ENCODE peak calls at places on chromosomes 2 and 18, in nine cellular contexts. Z, E, Y, X, P, U, N, R and G are unnamed samples.

GRCh38 chr18:70110678-70111077 is 94.8 kb downstream of the RTTN start:
- DNase-seq in N (no peak), P (no peak), Z (no peak), U (no peak), R (no peak), X (no peak), E (no peak), Y (no peak), G (no peak)

GRCh38 chr2:128611421-128612320 is 293.0 kb upstream of the HS6ST1 start:
- DNase-seq in R (no peak), Y (no peak), E (no peak), Z (no peak), X (no peak), N (no peak), P (no peak), U (no peak), G (no peak)

GRCh38 chr2:142842369-142842768 is 35.1 kb upstream of the KYNU start:
- DNase-seq in U (no peak), P (no peak), Y (no peak), N (no peak), E (no peak), R (no peak), Z (no peak), X (no peak), G (no peak)

GRCh38 chr2:240325654-240326031 is 109.8 kb upstream of the GPC1 start:
- DNase-seq in N (no peak), R (no peak), Y (no peak), Z (no peak), X (no peak), E (peak), U (peak), P (no peak), G (no peak)

GRCh38 chr2:78992451-78992806 is 33.1 kb upstream of the REG3G start:
- DNase-seq in U (no peak), Z (no peak), Y (no peak), N (no peak), R (no peak), X (no peak), P (no peak), E (no peak), G (no peak)

GRCh38 chr2:231050018-231050901 is 6.4 kb upstream of the PSMD1 start:
- DNase-seq in N (no peak), E (no peak), Y (no peak), U (no peak), X (no peak), Z (no peak), P (no peak), R (no peak), G (no peak)

GRCh38 chr2:2050321-2050905 is 280.7 kb downstream of the MYT1L start:
- DNase-seq in X (no peak), U (no peak), E (no peak), Y (no peak), P (no peak), N (no peak), Z (no peak), R (no peak), G (no peak)

GRCh38 chr18:70429847-70430500 is 141.1 kb downstream of the SOCS6 start:
- DNase-seq in Y (no peak), Z (no peak), R (no peak), U (no peak), N (no peak), E (no peak), X (no peak), P (no peak), G (no peak)

GRCh38 chr18:7586379-7586778 is 19.3 kb downstream of the PTPRM start:
- DNase-seq in Y (no peak), P (no peak), X (no peak), Z (no peak), N (no peak), R (no peak), E (no peak), U (no peak), G (no peak)

GRCh38 chr2:20135631-20136050 is 84.2 kb upstream of the LAPTM4A start:
- DNase-seq in R (no peak), N (no peak), P (no peak), E (peak), X (peak), Z (peak), Y (no peak), U (no peak), G (no peak)

GRCh38 chr2:156672569-156673270 is 236.5 kb downstream of the GPD2 start:
- DNase-seq in N (no peak), P (no peak), Z (no peak), R (no peak), Y (no peak), X (no peak), U (peak), E (no peak), G (no peak)
- H3K4me3 ChIP-seq in N (no peak), P (no peak), Z (no peak), R (no peak), Y (no peak), X (no peak), U (no peak), E (no peak), G (no peak)

GRCh38 chr2:98488252-98488651 is 43.6 kb downstream of the INPP4A start:
- DNase-seq in Y (no peak), N (no peak), R (no peak), U (no peak), Z (no peak), P (no peak), X (no peak), E (no peak), G (no peak)
- H3K4me3 ChIP-seq in Y (no peak), N (no peak), R (no peak), U (no peak), Z (no peak), P (peak), X (no peak), E (no peak), G (no peak)

GRCh38 chr2:120736202-120736954 is 710 bp downstream of the GLI2 start:
- DNase-seq in Z (no peak), U (peak), E (no peak), R (no peak), X (no peak), Y (no peak), N (no peak), P (no peak), G (no peak)
- H3K4me3 ChIP-seq in Z (peak), U (peak), E (peak), R (peak), X (peak), Y (peak), N (no peak), P (no peak), G (peak)

DNA sequence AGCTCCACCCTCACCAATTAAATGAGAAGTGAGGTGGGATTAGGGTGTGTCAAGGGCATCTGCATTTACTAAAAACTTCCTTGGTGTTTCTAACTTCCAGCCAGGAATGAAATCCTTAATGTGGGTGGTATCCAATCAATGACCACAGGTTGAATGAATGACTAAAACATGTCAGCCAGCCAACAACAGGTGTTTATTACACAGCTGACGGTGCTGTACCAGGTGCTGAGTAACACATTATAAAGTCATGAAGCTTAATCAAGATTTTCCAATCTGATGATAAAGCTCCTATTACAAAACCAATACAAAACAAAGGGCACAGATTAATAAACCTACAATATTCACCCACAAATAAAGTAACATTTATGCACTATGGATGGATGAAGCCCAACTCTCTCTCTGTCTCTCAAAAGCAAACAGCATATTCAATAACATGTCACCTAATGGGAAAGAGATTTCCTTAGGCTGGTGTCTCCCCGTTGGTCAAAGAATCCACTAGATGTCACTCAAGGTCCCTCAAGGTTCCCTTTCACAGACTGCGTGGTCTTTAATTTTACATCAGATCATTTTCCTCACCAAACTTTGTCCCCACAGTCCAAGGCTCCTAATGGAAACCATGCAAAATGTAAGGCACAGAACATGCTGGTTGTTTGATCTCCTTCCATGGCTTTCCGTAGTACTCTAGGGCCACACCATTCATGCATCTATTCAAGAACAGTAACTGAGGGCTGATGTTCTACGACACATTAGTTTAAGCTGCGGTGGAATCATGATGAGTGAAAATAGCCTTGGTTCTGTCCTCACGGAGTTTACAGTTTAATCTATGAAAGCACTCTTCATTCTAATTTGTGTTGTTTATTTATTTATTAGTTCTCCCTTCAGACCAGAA is 6.4 kb upstream of the PTPN4 start:
- DNase-seq in Y (no peak), U (peak), R (no peak), P (no peak), E (no peak), Z (no peak), X (peak), N (peak), G (no peak)
- H3K4me3 ChIP-seq in Y (no peak), U (no peak), R (no peak), P (no peak), E (no peak), Z (no peak), X (no peak), N (no peak), G (no peak)

GRCh38 chr2:205462681-205463345 is 219.5 kb upstream of the NRP2 start:
- DNase-seq in E (no peak), P (no peak), Z (no peak), N (no peak), U (no peak), X (no peak), R (no peak), Y (no peak), G (no peak)

GRCh38 chr2:205464681-205465080 is 217.6 kb upstream of the NRP2 start:
- DNase-seq in X (no peak), U (no peak), N (no peak), P (no peak), E (no peak), Y (no peak), Z (no peak), R (no peak), G (no peak)

GRCh38 chr2:205461678-205462665 is 220.3 kb upstream of the NRP2 start:
- DNase-seq in P (no peak), Z (no peak), E (no peak), R (no peak), N (no peak), U (no peak), Y (no peak), X (peak), G (no peak)

GRCh38 chr2:205463626-205464025 is 218.7 kb upstream of the NRP2 start:
- DNase-seq in N (no peak), X (no peak), Z (no peak), P (no peak), E (no peak), Y (no peak), U (no peak), R (no peak), G (no peak)

GRCh38 chr2:205465791-205466190 is 216.5 kb upstream of the NRP2 start:
- DNase-seq in N (no peak), E (no peak), P (no peak), U (no peak), Y (no peak), R (no peak), X (no peak), Z (no peak), G (no peak)
- H3K4me3 ChIP-seq in N (no peak), E (no peak), P (no peak), U (no peak), Y (no peak), R (no peak), X (no peak), Z (no peak), G (no peak)

GRCh38 chr2:176075476-176075875 is 8.3 kb downstream of the EVX2 start:
- DNase-seq in Y (no peak), X (no peak), R (no peak), U (no peak), N (no peak), E (no peak), P (no peak), Z (no peak), G (no peak)
- H3K4me3 ChIP-seq in Y (no peak), X (no peak), R (no peak), U (no peak), N (no peak), E (no peak), P (no peak), Z (no peak), G (no peak)

DNA sequence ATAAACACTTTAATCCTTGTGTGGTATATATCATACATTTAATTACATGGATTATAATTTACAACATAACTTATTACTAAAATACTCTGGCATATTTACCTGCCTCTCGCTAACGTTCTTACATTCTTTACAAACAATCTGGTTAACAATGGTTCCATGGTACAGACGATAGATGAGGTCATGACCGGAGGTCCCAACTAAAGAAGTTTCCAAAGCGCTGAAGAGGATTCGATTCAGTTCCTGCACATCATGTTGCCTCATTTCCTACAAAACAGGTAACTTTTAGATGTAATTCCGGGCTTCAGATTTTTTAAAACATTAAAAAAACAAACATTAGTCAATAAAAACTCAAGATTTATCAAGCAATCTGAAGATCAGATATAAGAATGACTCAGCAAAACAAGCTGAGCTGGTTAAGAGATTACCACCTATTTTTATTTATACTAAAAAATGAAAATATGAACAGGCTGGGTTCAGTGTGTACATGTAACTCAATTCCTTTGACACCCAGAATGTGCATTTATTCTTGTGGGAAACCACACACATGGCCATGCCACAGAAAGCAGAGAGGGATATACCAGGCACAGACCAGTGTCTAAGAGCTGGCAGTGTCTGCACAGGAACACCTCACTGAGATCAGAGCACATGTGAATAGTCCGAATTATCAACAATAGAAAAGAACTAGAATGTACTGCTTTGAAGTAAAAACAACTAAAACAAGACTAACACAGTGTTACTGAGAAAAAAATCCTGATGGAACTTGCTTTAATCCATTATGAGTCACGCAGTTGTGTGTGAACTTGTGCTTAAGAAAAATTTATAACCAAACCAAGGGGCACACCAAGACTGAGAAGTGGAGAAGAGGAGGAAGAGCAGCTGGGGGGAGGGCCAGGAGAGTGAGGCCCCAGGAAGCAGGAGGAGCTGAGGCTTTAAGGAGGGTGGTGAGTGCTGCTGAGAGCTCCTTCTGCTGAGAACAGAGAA is 9.5 kb downstream of the USP40 start:
- DNase-seq in Z (no peak), E (no peak), X (peak), U (peak), R (peak), Y (peak), P (no peak), N (no peak), G (peak)
- H3K4me3 ChIP-seq in Z (no peak), E (no peak), X (no peak), U (peak), R (no peak), Y (no peak), P (no peak), N (no peak), G (no peak)

DNA sequence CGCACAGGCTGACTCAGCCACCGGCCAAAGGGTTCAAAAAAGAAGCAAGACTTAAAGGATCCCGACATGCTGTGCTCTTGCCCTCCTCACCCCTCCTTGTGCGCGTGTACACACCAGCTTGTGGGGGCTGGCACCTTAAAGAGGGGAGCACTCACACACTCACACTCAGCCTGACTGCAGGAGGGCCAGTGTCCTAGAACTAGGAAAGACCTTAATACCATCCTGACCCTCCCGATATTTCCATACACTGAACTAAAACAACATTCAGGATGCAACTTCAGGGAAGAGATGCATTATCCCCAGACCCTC is 5.6 kb downstream of the PKDCC start:
- DNase-seq in E (no peak), R (no peak), P (no peak), U (no peak), N (no peak), Y (no peak), Z (no peak), X (no peak), G (no peak)
- H3K4me3 ChIP-seq in E (peak), R (no peak), P (no peak), U (no peak), N (no peak), Y (no peak), Z (no peak), X (no peak), G (no peak)